ENCODE peak calls at places on chromosomes 4 and X, in eight cellular contexts. V, I, S, Y, P, H, B and O are unnamed samples.

GRCh38 chrX:44223150-44223549 is 120.3 kb downstream of the EFHC2 start:
- DNase-seq in P (no peak), S (peak), H (no peak), V (peak), Y (no peak), I (peak), B (no peak), O (peak)

GRCh38 chr4:77203380-77204197 is 46.6 kb downstream of the CCNG2 start:
- DNase-seq in B (peak), I (peak), V (peak), Y (no peak), P (peak), S (peak), H (peak), O (peak)

GRCh38 chr4:121998024-121998423 is 46.2 kb upstream of the TRPC3 start:
- DNase-seq in Y (peak), I (no peak), P (peak), V (peak), S (no peak), H (no peak), B (no peak), O (no peak)

GRCh38 chrX:132692526-132692925 is 203.7 kb upstream of the MBNL3 start:
- DNase-seq in Y (no peak), I (no peak), P (no peak), H (no peak), B (no peak), S (no peak), V (no peak), O (no peak)

GRCh38 chr4:36288727-36289126 is 7.3 kb downstream of the DTHD1 start:
- DNase-seq in H (no peak), B (no peak), Y (no peak), S (no peak), I (peak), P (no peak), V (no peak), O (no peak)

GRCh38 chrX:101062171-101062570 is 10.3 kb upstream of the TRMT2B start:
- DNase-seq in H (no peak), I (no peak), B (peak), Y (no peak), P (no peak), S (no peak), V (no peak), O (no peak)

GRCh38 chrX:130726661-130727060 is 176.3 kb downstream of the ENOX2 start:
- DNase-seq in V (peak), Y (no peak), S (peak), P (no peak), H (no peak), I (peak), B (no peak), O (no peak)

GRCh38 chr4:74555231-74555630 is 110.3 kb downstream of the AREG start:
- DNase-seq in P (no peak), H (no peak), B (no peak), V (peak), Y (no peak), I (peak), S (peak), O (peak)

GRCh38 chr4:188779586-188779985 is 640.3 kb downstream of the TRIML1 start:
- DNase-seq in V (peak), Y (no peak), H (no peak), B (no peak), I (no peak), P (no peak), S (no peak), O (no peak)

GRCh38 chr4:97216031-97216430 is 927.2 kb downstream of the STPG2 start:
- DNase-seq in P (no peak), S (no peak), V (no peak), B (no peak), Y (no peak), I (no peak), H (no peak), O (no peak)

GRCh38 chr4:82705881-82706280 is 92.7 kb downstream of the SCD5 start:
- DNase-seq in S (no peak), V (no peak), B (no peak), I (no peak), P (no peak), H (no peak), Y (no peak), O (no peak)

GRCh38 chrX:30713061-30713525 is 59.9 kb downstream of the GK start:
- DNase-seq in Y (no peak), S (peak), I (peak), V (peak), P (peak), H (peak), B (peak), O (peak)

GRCh38 chrX:140157143-140157542 is 191.8 kb upstream of the CXorf66 start:
- DNase-seq in Y (no peak), V (no peak), I (peak), S (no peak), P (no peak), H (no peak), B (no peak), O (no peak)

GRCh38 chr4:177528620-177529019 is 86.4 kb upstream of the AGA start:
- DNase-seq in H (no peak), V (no peak), I (no peak), S (no peak), P (no peak), Y (no peak), B (no peak), O (no peak)

GRCh38 chr4:111231281-111231680 is 608.4 kb upstream of the PITX2 start:
- DNase-seq in P (no peak), V (no peak), I (no peak), B (no peak), S (no peak), Y (no peak), H (no peak), O (no peak)

GRCh38 chr4:139761461-139761860 is 95.8 kb downstream of the MGST2 start:
- DNase-seq in I (peak), S (peak), V (peak), B (no peak), Y (no peak), H (no peak), P (no peak), O (no peak)

GRCh38 chr4:58981828-58982227 is 1871.6 kb upstream of the IGFBP7 start:
- DNase-seq in Y (no peak), I (no peak), H (no peak), V (no peak), S (no peak), B (no peak), P (no peak), O (no peak)

GRCh38 chrX:7218321-7219152 is 70.6 kb upstream of the PUDP start:
- DNase-seq in B (no peak), I (no peak), V (no peak), S (no peak), Y (no peak), P (no peak), H (no peak), O (no peak)

GRCh38 chrX:69109706-69110635 is 55.3 kb downstream of the PJA1 start:
- DNase-seq in P (no peak), H (no peak), V (peak), Y (no peak), I (no peak), S (peak), B (no peak), O (peak)

GRCh38 chrX:12013220-12013619 is 125.1 kb upstream of the FRMPD4 start:
- DNase-seq in V (peak), I (peak), P (no peak), S (peak), Y (no peak), B (no peak), H (no peak), O (no peak)

GRCh38 chr4:15244354-15244753 is 183.5 kb upstream of the C1QTNF7 start:
- DNase-seq in I (no peak), B (no peak), V (peak), P (no peak), H (no peak), S (no peak), Y (no peak), O (no peak)

GRCh38 chrX:56233682-56234081 is 1.5 kb downstream of the KLF8 start:
- DNase-seq in P (peak), Y (no peak), V (peak), I (peak), S (no peak), H (peak), B (no peak), O (no peak)

GRCh38 chr4:856468-856901 is 30.6 kb upstream of the CPLX1 start:
- DNase-seq in P (no peak), B (no peak), H (no peak), Y (peak), V (no peak), S (no peak), I (no peak), O (no peak)

GRCh38 chr4:172740434-172740833 is 428.2 kb upstream of the GALNT7 start:
- DNase-seq in P (no peak), B (no peak), H (no peak), Y (no peak), V (no peak), I (no peak), S (no peak), O (no peak)

GRCh38 chrX:106139048-106139447 is 29.1 kb upstream of the PWWP3B start:
- DNase-seq in P (no peak), S (no peak), B (no peak), V (no peak), Y (no peak), I (no peak), H (no peak), O (no peak)

GRCh38 chr4:4289575-4289929 is 402 bp downstream of the LYAR start:
- DNase-seq in I (peak), P (no peak), B (no peak), S (peak), H (no peak), V (peak), Y (no peak), O (no peak)

GRCh38 chrX:17563515-17563914 is 173.8 kb upstream of the SCML1 start:
- DNase-seq in B (no peak), H (no peak), S (no peak), P (no peak), Y (no peak), I (no peak), V (no peak), O (no peak)

GRCh38 chrX:154833746-154834274 is 652 bp downstream of the SMIM9 start:
- DNase-seq in H (no peak), B (no peak), P (no peak), S (no peak), I (no peak), V (no peak), Y (no peak), O (no peak)

GRCh38 chrX:48897621-48898306 is at the start of the genes PQBP1 and TIMM17B:
- DNase-seq in V (peak), S (peak), B (peak), I (peak), P (peak), Y (peak), H (peak), O (peak)

GRCh38 chr4:143375326-143376073 is 38.8 kb downstream of the GAB1 start:
- DNase-seq in Y (peak), V (peak), S (no peak), I (peak), B (no peak), H (peak), P (peak), O (no peak)

GRCh38 chrX:112851161-112851779 is 10.6 kb upstream of the AMOT start:
- DNase-seq in S (no peak), V (peak), P (no peak), B (no peak), H (no peak), I (no peak), Y (no peak), O (no peak)

GRCh38 chrX:121172703-121173102 is 125.3 kb downstream of the GLUD2 start:
- DNase-seq in Y (no peak), V (no peak), I (no peak), S (no peak), P (no peak), H (no peak), B (no peak), O (no peak)

GRCh38 chrX:87517571-87518141 is at the start of gene KLHL4:
- DNase-seq in S (peak), P (peak), I (peak), B (no peak), H (peak), Y (no peak), V (peak), O (no peak)

GRCh38 chr4:77169496-77169895 is 12.5 kb downstream of the CCNG2 start:
- DNase-seq in H (no peak), V (no peak), S (no peak), I (no peak), P (no peak), B (no peak), Y (no peak), O (no peak)

GRCh38 chr4:3114377-3114776 is 39.9 kb downstream of the HTT start:
- DNase-seq in I (no peak), S (no peak), B (no peak), H (no peak), P (no peak), Y (no peak), V (no peak), O (no peak)

GRCh38 chr4:164935363-164935762 is 42.1 kb downstream of the TRIM61 start:
- DNase-seq in Y (no peak), V (no peak), H (no peak), B (no peak), I (no peak), S (no peak), P (no peak), O (no peak)

GRCh38 chr4:164931551-164932324 is 45.7 kb downstream of the TRIM61 start:
- DNase-seq in Y (no peak), B (no peak), V (peak), S (peak), P (no peak), I (no peak), H (no peak), O (no peak)

GRCh38 chr4:164943192-164943591 is 34.3 kb downstream of the TRIM61 start:
- DNase-seq in Y (no peak), S (no peak), V (no peak), I (no peak), H (no peak), B (no peak), P (no peak), O (no peak)

GRCh38 chr4:164933244-164933643 is 44.2 kb downstream of the TRIM61 start:
- DNase-seq in Y (no peak), B (no peak), S (no peak), V (no peak), I (no peak), H (no peak), P (no peak), O (no peak)

GRCh38 chr4:164937576-164938270 is 39.7 kb downstream of the TRIM61 start:
- DNase-seq in H (no peak), S (no peak), I (peak), Y (no peak), P (peak), B (no peak), V (peak), O (no peak)
- TF ChIP-seq CTCF in H (peak), S (no peak), I (no peak), Y (no peak), P (peak), B (no peak), V (peak), O (peak)

GRCh38 chr4:120893314-120893713 is 29.2 kb downstream of the PRDM5 start:
- DNase-seq in P (no peak), H (no peak), S (no peak), B (no peak), V (no peak), I (no peak), Y (no peak), O (no peak)
- TF ChIP-seq CTCF in P (no peak), H (no peak), S (no peak), B (no peak), V (no peak), I (no peak), Y (no peak), O (no peak)

GRCh38 chr4:6109842-6110560 is 90.3 kb downstream of the JAKMIP1 start:
- DNase-seq in S (peak), Y (no peak), P (no peak), H (no peak), B (no peak), V (peak), I (no peak), O (no peak)
- TF ChIP-seq CTCF in S (peak), Y (no peak), P (no peak), H (peak), B (no peak), V (peak), I (no peak), O (no peak)

GRCh38 chr4:126592088-126592487 is 1040.7 kb upstream of the INTU start:
- DNase-seq in H (no peak), P (peak), I (peak), Y (no peak), S (no peak), B (no peak), V (no peak), O (no peak)
- TF ChIP-seq CTCF in H (peak), P (peak), I (peak), Y (no peak), S (peak), B (peak), V (no peak), O (peak)

DNA sequence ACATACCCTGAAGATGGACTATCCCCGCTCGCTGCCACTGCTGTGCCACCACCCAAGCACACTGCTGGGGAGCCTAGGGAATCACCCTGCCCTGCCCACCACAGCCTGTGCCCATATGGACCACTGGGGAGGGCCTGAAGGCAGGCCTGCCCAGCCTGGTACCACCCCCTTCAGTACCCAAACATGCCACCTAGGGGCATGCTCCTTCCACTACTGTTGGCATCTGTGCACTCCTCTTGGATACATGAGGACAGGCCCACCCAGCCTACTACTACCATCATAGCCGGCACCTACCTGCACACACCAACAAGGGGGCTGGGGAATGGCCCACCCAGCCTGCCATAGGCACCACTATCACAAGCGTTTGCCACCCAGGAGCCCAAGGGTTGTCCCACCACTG is 30.1 kb upstream of the PRDX4 start:
- DNase-seq in B (no peak), H (no peak), I (no peak), Y (no peak), V (no peak), P (no peak), S (no peak), O (no peak)
- TF ChIP-seq CTCF in B (no peak), H (no peak), I (no peak), Y (no peak), V (no peak), P (no peak), S (no peak), O (no peak)

DNA sequence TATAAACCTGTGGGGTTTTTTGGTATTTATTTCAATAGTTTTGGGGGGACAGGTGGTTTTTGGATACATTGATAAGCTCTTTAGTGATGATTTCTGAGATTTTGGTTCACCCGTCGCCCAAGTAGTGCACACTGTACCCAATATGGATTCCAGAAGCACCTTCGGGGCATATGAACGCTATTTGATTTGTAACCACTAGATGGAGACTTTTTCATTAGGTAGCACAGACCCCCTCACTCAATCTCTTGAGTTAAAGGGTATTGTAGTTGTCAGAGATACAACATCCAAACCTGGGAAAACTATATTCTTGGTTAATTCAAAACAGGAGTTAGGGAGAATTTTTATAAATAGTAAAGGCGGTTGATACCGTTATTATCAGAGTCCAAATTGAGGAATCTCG is 79.8 kb downstream of the SPANXN3 start:
- DNase-seq in Y (no peak), S (peak), P (peak), B (no peak), H (peak), V (peak), I (peak), O (no peak)
- TF ChIP-seq CTCF in Y (no peak), S (peak), P (peak), B (no peak), H (peak), V (peak), I (peak), O (no peak)

DNA sequence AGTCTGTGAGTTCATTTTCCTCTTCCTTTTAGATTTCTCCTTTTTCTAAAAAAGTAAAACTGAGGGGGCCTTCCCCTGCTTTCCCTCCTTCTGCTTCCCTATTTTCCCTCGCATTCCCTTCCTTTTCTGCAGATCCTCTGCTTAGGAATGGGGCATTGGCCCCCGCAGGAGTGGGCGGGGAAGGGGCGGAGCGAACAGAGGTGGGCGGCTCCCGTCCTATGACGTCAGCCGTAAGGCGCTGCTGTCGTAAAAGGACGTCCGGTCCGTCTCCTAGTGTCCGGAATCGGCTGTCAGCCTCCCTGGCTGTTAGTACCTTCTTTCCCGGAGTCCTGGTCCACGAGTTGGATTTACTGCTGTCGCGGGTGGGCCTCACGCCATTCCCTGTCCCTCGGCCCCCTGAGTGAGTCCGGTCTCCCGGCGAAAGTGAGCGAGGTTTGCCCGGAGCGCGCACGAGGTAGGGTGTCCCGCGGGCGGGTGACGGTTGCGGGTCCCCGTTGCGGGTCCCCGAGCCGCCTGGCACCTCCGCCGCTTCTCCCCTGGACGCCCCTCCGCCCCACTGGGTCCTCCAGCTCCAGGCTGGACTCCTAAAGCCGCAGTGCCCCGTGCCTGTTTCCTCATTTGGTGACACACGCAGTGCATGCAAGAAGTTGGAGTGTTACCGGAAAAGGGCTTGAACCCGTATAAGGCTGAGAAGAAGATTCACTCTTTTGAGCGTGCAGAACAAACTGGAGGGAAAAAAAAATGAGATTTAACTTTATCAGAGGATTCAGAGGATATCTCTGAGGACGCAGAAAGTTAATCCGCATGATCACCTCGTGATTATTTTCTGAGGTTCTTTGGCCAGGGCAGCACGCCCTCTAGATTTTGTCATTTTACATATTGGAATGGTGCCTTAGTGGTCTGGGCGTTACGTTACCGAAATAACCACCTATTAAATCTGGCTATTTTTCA is at the start of gene ZNF330:
- DNase-seq in I (peak), H (peak), V (peak), S (peak), Y (peak), B (peak), P (peak), O (peak)
- TF ChIP-seq CTCF in I (peak), H (no peak), V (no peak), S (peak), Y (no peak), B (peak), P (peak), O (peak)

DNA sequence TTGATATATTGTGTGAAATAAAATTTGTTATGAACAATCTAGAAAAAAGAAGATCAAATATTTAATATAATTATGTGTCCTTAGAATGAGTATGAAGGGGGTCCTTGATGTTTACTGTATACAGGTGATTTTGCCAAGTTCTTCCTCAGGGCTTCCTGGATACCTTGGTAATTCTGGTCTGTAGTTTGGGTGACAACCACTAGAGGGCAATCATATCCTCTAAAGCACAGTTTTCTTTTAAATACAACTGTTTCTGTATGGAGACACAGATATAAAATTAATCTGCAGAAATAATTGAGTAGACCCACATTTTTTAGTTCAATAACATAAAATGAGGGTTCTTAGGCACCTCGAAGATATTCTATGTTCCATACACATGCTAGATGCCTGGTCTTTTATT is 157.7 kb downstream of the SPANXN1 start:
- DNase-seq in P (peak), Y (no peak), B (no peak), H (peak), I (peak), S (peak), V (peak), O (no peak)
- TF ChIP-seq CTCF in P (peak), Y (peak), B (no peak), H (peak), I (peak), S (peak), V (peak), O (peak)

GRCh38 chrX:103919336-103919682 is 43.1 kb upstream of the TMSB15B start:
- DNase-seq in I (peak), P (no peak), Y (no peak), V (peak), H (no peak), S (peak), B (no peak), O (no peak)
- TF ChIP-seq CTCF in I (peak), P (peak), Y (no peak), V (peak), H (peak), S (no peak), B (peak), O (no peak)

GRCh38 chrX:143648705-143649104 is 12.8 kb upstream of the SLITRK4 start:
- DNase-seq in Y (no peak), B (no peak), P (no peak), S (no peak), H (no peak), I (no peak), V (peak), O (no peak)
- TF ChIP-seq CTCF in Y (no peak), B (no peak), P (peak), S (no peak), H (peak), I (peak), V (peak), O (no peak)